ENCODE peak calls at places on chromosomes 5 and 9, in four cellular contexts. O, K, C and G are unnamed samples.
A peak's percentile ranks its signal among the peaks of the same experiment; 100 is the strongest.

GRCh38 chr5:157269165-157269671 is 3.3 kb downstream of the CYFIP2 start:
- DNase-seq in O (no peak), K (no peak), C (peak; percentile 63), G (no peak)

GRCh38 chr9:38372685-38373619 is 19.6 kb upstream of the ALDH1B1 start:
- DNase-seq in O (no peak), K (no peak), C (no peak), G (no peak)

GRCh38 chr5:56112526-56113121 is 117.9 kb upstream of the IL6ST start:
- DNase-seq in O (peak; percentile 41), K (no peak), C (no peak), G (no peak)

GRCh38 chr9:75088646-75089368 is 493 bp downstream of the OSTF1 start:
- DNase-seq in O (peak; percentile 30), K (peak; percentile 68), C (peak; percentile 87), G (peak; percentile 25)

GRCh38 chr9:93818795-93819472 is 136.2 kb downstream of the BARX1 start:
- DNase-seq in O (no peak), K (no peak), C (no peak), G (no peak)

GRCh38 chr5:59126665-59127354 is 543.9 kb downstream of the RAB3C start:
- DNase-seq in O (no peak), K (no peak), C (no peak), G (peak; percentile 40)

GRCh38 chr9:134455951-134456739 is 129.9 kb downstream of the RXRA start:
- DNase-seq in O (peak; percentile 92), K (no peak), C (peak; percentile 87), G (no peak)

GRCh38 chr9:115694014-115694413 is 459.6 kb upstream of the PAPPA start:
- DNase-seq in O (no peak), K (peak; percentile 22), C (no peak), G (no peak)

GRCh38 chr9:79526149-79526672 is 45.6 kb upstream of the TLE4 start:
- DNase-seq in O (no peak), K (no peak), C (no peak), G (no peak)

GRCh38 chr5:3590253-3590966 is 5.2 kb upstream of the IRX1 start:
- DNase-seq in O (no peak), K (no peak), C (no peak), G (no peak)

GRCh38 chr9:134939080-134939733 is 21.5 kb upstream of the FCN1 start:
- DNase-seq in O (no peak), K (no peak), C (no peak), G (no peak)

GRCh38 chr5:168893231-168893630 is 314.1 kb upstream of the PANK3 start:
- DNase-seq in O (no peak), K (no peak), C (no peak), G (no peak)

GRCh38 chr5:79845448-79846197 is 145.4 kb downstream of the MTX3 start:
- DNase-seq in O (peak; percentile 47), K (no peak), C (no peak), G (no peak)

GRCh38 chr5:170471551-170472212 is 32.1 kb upstream of the KCNIP1 start:
- DNase-seq in O (no peak), K (no peak), C (no peak), G (no peak)

GRCh38 chr5:135759149-135759784 is 75.2 kb upstream of the SLC25A48 start:
- DNase-seq in O (no peak), K (no peak), C (no peak), G (no peak)

GRCh38 chr5:151048526-151048925 is 28.1 kb downstream of the GPX3 start:
- DNase-seq in O (no peak), K (no peak), C (no peak), G (no peak)

GRCh38 chr9:137056739-137057407 is 3.0 kb upstream of the ENTPD2 start:
- DNase-seq in O (no peak), K (no peak), C (no peak), G (no peak)

GRCh38 chr9:127634698-127635097 is 22.6 kb downstream of the STXBP1 start:
- DNase-seq in O (no peak), K (no peak), C (no peak), G (no peak)

GRCh38 chr9:35798658-35799366 is 7.4 kb downstream of the NPR2 start:
- DNase-seq in O (no peak), K (no peak), C (no peak), G (peak; percentile 48)

GRCh38 chr5:127562252-127562651 is 44.8 kb downstream of the PRRC1 start:
- DNase-seq in O (peak; percentile 34), K (peak; percentile 57), C (no peak), G (no peak)

GRCh38 chr9:124665391-124666058 is 105.6 kb downstream of the NR6A1 start:
- DNase-seq in O (no peak), K (no peak), C (no peak), G (no peak)

GRCh38 chr5:112386716-112387115 is 32.4 kb downstream of the EPB41L4A start:
- DNase-seq in O (no peak), K (no peak), C (no peak), G (no peak)

GRCh38 chr5:71946631-71947030 is 160.6 kb upstream of the MAP1B start:
- DNase-seq in O (no peak), K (no peak), C (no peak), G (no peak)

GRCh38 chr9:114153761-114154596 is 1.4 kb upstream of the COL27A1 start:
- DNase-seq in O (no peak), K (peak; percentile 88), C (no peak), G (no peak)

GRCh38 chr5:150274811-150275210 is 14.8 kb downstream of the CAMK2A start:
- DNase-seq in O (no peak), K (no peak), C (no peak), G (no peak)

GRCh38 chr9:589723-590122 is 251.8 kb upstream of the DMRT1 start:
- DNase-seq in O (no peak), K (no peak), C (no peak), G (no peak)

GRCh38 chr9:131798166-131798565 is 58.3 kb upstream of the RAPGEF1 start:
- DNase-seq in O (no peak), K (no peak), C (no peak), G (no peak)

GRCh38 chr5:1502046-1502736 is 21.6 kb downstream of the LPCAT1 start:
- DNase-seq in O (no peak), K (no peak), C (peak; percentile 87), G (no peak)

GRCh38 chr9:7892975-7893374 is 93.4 kb upstream of the DMAC1 start:
- DNase-seq in O (no peak), K (no peak), C (no peak), G (no peak)

GRCh38 chr5:44389410-44389879 is at the start of gene FGF10:
- DNase-seq in O (peak; percentile 22), K (peak; percentile 89), C (peak; percentile 47), G (no peak)

GRCh38 chr5:137218896-137219295 is 280.2 kb downstream of the SPOCK1 start:
- DNase-seq in O (no peak), K (no peak), C (no peak), G (no peak)

GRCh38 chr9:111878946-111879345 is 17.7 kb upstream of the UGCG start:
- DNase-seq in O (no peak), K (no peak), C (no peak), G (no peak)
- H3K27ac ChIP-seq in O (no peak overlapping the region), K (no peak overlapping the region), C (no peak overlapping the region), G (no peak overlapping the region)

GRCh38 chr5:178474562-178475184 is 115.5 kb downstream of the COL23A1 start:
- DNase-seq in O (no peak), K (peak; percentile 30), C (no peak), G (no peak)
- H3K27ac ChIP-seq in O (peak overlapping the region; percentile 52), K (no peak overlapping the region), C (no peak overlapping the region), G (no peak overlapping the region)

GRCh38 chr9:81389569-81389993 is 299.8 kb downstream of the TLE1 start:
- DNase-seq in O (peak; percentile 44), K (no peak), C (no peak), G (no peak)
- H3K27ac ChIP-seq in O (no peak overlapping the region), K (no peak overlapping the region), C (no peak overlapping the region), G (no peak overlapping the region)

DNA sequence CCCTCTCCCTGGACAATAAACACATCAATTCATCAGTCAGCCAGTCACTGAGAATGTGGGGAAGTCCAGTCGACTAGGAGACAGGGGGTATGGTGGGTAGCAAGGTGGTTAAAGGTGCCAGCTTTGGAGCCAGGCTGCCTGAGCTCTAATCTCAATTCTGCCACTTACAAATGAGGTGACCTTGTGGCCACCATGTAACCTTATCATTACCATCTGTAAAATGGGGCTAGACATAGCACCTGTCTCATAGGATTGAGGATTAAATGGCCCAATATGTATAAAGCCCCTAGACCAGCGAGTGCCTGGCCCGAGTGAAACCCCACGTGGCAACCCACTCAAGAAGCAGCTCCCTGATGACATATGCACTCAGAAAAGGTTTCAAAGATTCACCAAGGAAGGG is 73.3 kb upstream of the TBC1D2 start:
- DNase-seq in O (no peak), K (no peak), C (no peak), G (no peak)
- H3K27ac ChIP-seq in O (no peak overlapping the region), K (no peak overlapping the region), C (no peak overlapping the region), G (no peak overlapping the region)

GRCh38 chr5:160310910-160311295 is 1.5 kb downstream of the CCNJL start:
- DNase-seq in O (no peak), K (no peak), C (no peak), G (no peak)
- H3K27ac ChIP-seq in O (no peak overlapping the region), K (no peak overlapping the region), C (peak overlapping the region; percentile 88), G (no peak overlapping the region)